ENCODE peak calls at places on chromosomes 2 and 18, in nine cellular contexts. E is stimulated activated CD4-positive, alpha-beta T cell treated with anti-CD3 and anti-CD28 coated beads, Interleukin-15, amount 100 ng/mL, for 24 hours; F is HT1080; D is activated CD8-positive, alpha-beta memory T cell treated with anti-CD3 and anti-CD28 coated beads, Interleukin-2, amount 10 ng/mL, durations not matched to agents 7 days and 5 days; R is mucosa of descending colon; Y is fibroblast of mammary gland; S is neural progenitor cell; V is tibial nerve; T is Daoy. O is an unnamed sample.

GRCh38 chr18:904135-905090 is at the start of gene ADCYAP1:
- DNase-seq in D (no peak), Y (no peak), E (peak), T (peak), S (peak), F (no peak), R (no peak), V (no peak), O (no peak)

GRCh38 chr2:121239471-121239870 is 45.5 kb downstream of the TFCP2L1 start:
- DNase-seq in D (no peak), S (no peak), R (no peak), T (no peak), E (no peak), Y (no peak), F (no peak), V (no peak), O (no peak)

GRCh38 chr18:79771446-79772107 is 26.2 kb upstream of the KCNG2 start:
- DNase-seq in S (no peak), R (peak), V (no peak), F (no peak), Y (no peak), D (no peak), E (no peak), T (no peak), O (no peak)

GRCh38 chr2:202038471-202039277 is 5.0 kb downstream of the FZD7 start:
- DNase-seq in S (peak), V (no peak), D (no peak), T (peak), Y (peak), E (no peak), R (no peak), F (peak), O (peak)

GRCh38 chr2:237886702-237887481 is 27.5 kb downstream of the RAMP1 start:
- DNase-seq in T (no peak), Y (peak), E (no peak), F (no peak), V (peak), D (no peak), R (peak), S (no peak), O (no peak)

GRCh38 chr18:8469793-8470192 is 139.4 kb upstream of the RAB12 start:
- DNase-seq in V (no peak), E (no peak), R (no peak), T (no peak), Y (peak), S (no peak), D (peak), F (peak), O (no peak)

GRCh38 chr2:34104601-34105000 is 505.5 kb upstream of the FAM98A start:
- DNase-seq in T (peak), E (no peak), Y (peak), F (peak), R (no peak), S (no peak), V (no peak), D (no peak), O (peak)

GRCh38 chr18:59308201-59309014 is 10.0 kb downstream of the CPLX4 start:
- DNase-seq in T (peak), E (peak), F (peak), R (peak), Y (peak), S (peak), D (peak), V (peak), O (peak)

GRCh38 chr18:56298935-56299334 is 339.5 kb downstream of the TXNL1 start:
- DNase-seq in S (no peak), R (no peak), E (no peak), V (no peak), Y (peak), F (peak), T (peak), D (no peak), O (no peak)

GRCh38 chr2:207395535-207396251 is 134.1 kb upstream of the CREB1 start:
- DNase-seq in E (no peak), F (peak), Y (peak), D (no peak), S (peak), T (peak), R (no peak), V (no peak), O (no peak)

GRCh38 chr18:44214396-44214795 is 466.3 kb upstream of the SETBP1 start:
- DNase-seq in D (no peak), T (no peak), F (no peak), R (no peak), V (no peak), E (no peak), S (no peak), Y (no peak), O (no peak)

GRCh38 chr2:30193104-30193681 is 38.1 kb upstream of the LBH start:
- DNase-seq in Y (peak), T (peak), E (no peak), D (no peak), V (no peak), R (no peak), F (peak), S (no peak), O (no peak)

O was measured in ACHN.